ENCODE peak calls at places on chromosomes 11 and 22, in five cellular contexts. M is mesendoderm; V is astrocyte; W is CD8-positive, alpha-beta memory T cell; H is foreskin keratinocyte. I is an unnamed sample.

GRCh38 chr11:131584694-131585592 is 214.5 kb downstream of the NTM start:
- DNase-seq in M (peak; percentile 73), V (no peak), W (no peak), H (no peak), I (peak; percentile 97)

GRCh38 chr11:19577849-19578619 is 134.6 kb upstream of the NAV2 start:
- DNase-seq in M (no peak), V (peak; percentile 67), W (no peak), H (no peak), I (no peak)

GRCh38 chr11:121561716-121562115 is 108.9 kb upstream of the SORL1-AS1 start:
- DNase-seq in M (no peak), V (no peak), W (no peak), H (no peak), I (no peak)

GRCh38 chr11:127528297-127528696 is 527.7 kb upstream of the KIRREL3 start:
- DNase-seq in M (no peak), V (no peak), W (no peak), H (no peak), I (no peak)

GRCh38 chr11:127843483-127844396 is 743.6 kb downstream of the ETS1 start:
- DNase-seq in M (peak; percentile 88), V (peak; percentile 29), W (peak; percentile 6), H (no peak), I (no peak)

GRCh38 chr11:76734456-76735217 is 48.5 kb upstream of the TSKU start:
- DNase-seq in M (peak; percentile 79), V (no peak), W (no peak), H (no peak), I (no peak)

GRCh38 chr22:39482768-39483167 is 19.3 kb upstream of the MIEF1 start:
- DNase-seq in M (no peak), V (no peak), W (no peak), H (no peak), I (no peak)

GRCh38 chr11:77120571-77120970 is 7.5 kb upstream of the MYO7A start:
- DNase-seq in M (no peak), V (no peak), W (no peak), H (no peak), I (no peak)

GRCh38 chr11:6468712-6469495 is 4.8 kb downstream of the TRIM3 start:
- DNase-seq in M (peak; percentile 98), V (peak; percentile 43), W (no peak), H (no peak), I (peak; percentile 92)

GRCh38 chr11:126277780-126278179 is 5.1 kb upstream of the TIRAP start:
- DNase-seq in M (no peak), V (no peak), W (no peak), H (no peak), I (no peak)

GRCh38 chr22:42856179-42856864 is 751 bp downstream of the ARFGAP3 start:
- DNase-seq in M (peak; percentile 41), V (no peak), W (peak; percentile 30), H (no peak), I (peak; percentile 37)

GRCh38 chr22:19943665-19944026 is 2.0 kb upstream of the TXNRD2 start:
- DNase-seq in M (peak; percentile 85), V (peak; percentile 83), W (no peak), H (no peak), I (no peak)

GRCh38 chr11:33329705-33330329 is 72.6 kb downstream of the HIPK3 start:
- DNase-seq in M (peak; percentile 64), V (peak; percentile 43), W (peak; percentile 35), H (peak; percentile 15), I (peak; percentile 23)

GRCh38 chr11:32213223-32213622 is 122.3 kb downstream of the RCN1 start:
- DNase-seq in M (no peak), V (peak; percentile 85), W (no peak), H (peak; percentile 28), I (no peak)

GRCh38 chr22:26687439-26687838 is 30.1 kb downstream of the MIAT start:
- DNase-seq in M (no peak), V (no peak), W (no peak), H (no peak), I (no peak)

GRCh38 chr11:65381721-65382035 is 768 bp downstream of the SLC25A45 start:
- DNase-seq in M (peak; percentile 94), V (peak; percentile 80), W (no peak), H (no peak), I (no peak)

GRCh38 chr11:120642196-120642894 is 130.8 kb downstream of the GRIK4 start:
- DNase-seq in M (no peak), V (no peak), W (no peak), H (no peak), I (no peak)

GRCh38 chr11:61554172-61554988 is 26.5 kb downstream of the SYT7 start:
- DNase-seq in M (no peak), V (no peak), W (no peak), H (no peak), I (no peak)

GRCh38 chr11:59199546-59200420 is 12.9 kb downstream of the MPEG1 start:
- DNase-seq in M (no peak), V (no peak), W (no peak), H (no peak), I (no peak)

GRCh38 chr22:44898236-44898635 is 111.6 kb downstream of the PHF21B start:
- DNase-seq in M (no peak), V (no peak), W (no peak), H (no peak), I (no peak)

GRCh38 chr11:35138949-35139881 is at the start of gene CD44:
- DNase-seq in M (peak; percentile 69), V (peak; percentile 80), W (peak; percentile 83), H (no peak), I (no peak)

GRCh38 chr22:22928666-22929380 is 41.2 kb downstream of the IGLL5 start:
- DNase-seq in M (peak; percentile 17), V (peak; percentile 12), W (no peak), H (no peak), I (no peak)

GRCh38 chr11:19156892-19157291 is 39.9 kb downstream of the ZDHHC13 start:
- DNase-seq in M (no peak), V (no peak), W (no peak), H (no peak), I (no peak)

GRCh38 chr22:16721969-16722368 is 103.2 kb downstream of the XKR3 start:
- DNase-seq in M (no peak), V (no peak), W (no peak), H (no peak), I (no peak)

GRCh38 chr22:31247726-31248125 is 35.6 kb downstream of the LIMK2 start:
- DNase-seq in M (no peak), V (no peak), W (no peak), H (no peak), I (no peak)

GRCh38 chr11:70496591-70497535 is 98.5 kb downstream of the CTTN start:
- DNase-seq in M (peak; percentile 29), V (no peak), W (no peak), H (no peak), I (no peak)

GRCh38 chr11:111409915-111410314 is 30.8 kb upstream of the POU2AF1 start:
- DNase-seq in M (no peak), V (no peak), W (no peak), H (no peak), I (no peak)

GRCh38 chr11:47051217-47051616 is 114.7 kb downstream of the CSTPP1 start:
- DNase-seq in M (no peak), V (peak; percentile 21), W (no peak), H (no peak), I (no peak)

GRCh38 chr22:39805117-39805516 is 88.4 kb downstream of the ENTHD1 start:
- DNase-seq in M (no peak), V (no peak), W (no peak), H (no peak), I (no peak)

GRCh38 chr22:33018232-33018864 is 39.8 kb downstream of the SYN3 start:
- DNase-seq in M (peak; percentile 70), V (no peak), W (peak; percentile 3), H (no peak), I (peak; percentile 35)

DNA sequence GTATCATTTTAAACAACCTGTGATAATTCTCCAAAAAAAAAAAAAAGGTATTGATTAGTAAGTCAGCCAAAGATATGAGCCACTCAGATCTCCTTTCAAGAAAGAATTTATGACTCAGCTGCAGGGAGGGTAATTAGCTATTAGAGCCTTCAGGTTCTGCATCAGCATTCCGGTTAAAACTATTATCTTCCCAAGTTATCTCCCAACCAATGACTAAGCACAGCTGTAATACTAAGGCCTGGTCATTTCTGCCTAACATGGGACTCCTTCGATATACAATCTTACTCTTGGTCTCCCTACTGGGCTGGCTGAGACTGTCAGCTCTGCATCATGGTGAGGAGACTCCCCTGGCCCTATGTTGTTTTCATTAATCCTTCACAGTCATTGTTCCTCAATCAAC is 60.4 kb downstream of the SBF2 start:
- DNase-seq in M (peak; percentile 72), V (peak; percentile 91), W (no peak), H (peak; percentile 67), I (no peak)
- H3K27ac ChIP-seq in M (no peak overlapping the region), V (peak overlapping the region; percentile 17), W (no peak overlapping the region), H (no peak overlapping the region), I (no peak overlapping the region)

DNA sequence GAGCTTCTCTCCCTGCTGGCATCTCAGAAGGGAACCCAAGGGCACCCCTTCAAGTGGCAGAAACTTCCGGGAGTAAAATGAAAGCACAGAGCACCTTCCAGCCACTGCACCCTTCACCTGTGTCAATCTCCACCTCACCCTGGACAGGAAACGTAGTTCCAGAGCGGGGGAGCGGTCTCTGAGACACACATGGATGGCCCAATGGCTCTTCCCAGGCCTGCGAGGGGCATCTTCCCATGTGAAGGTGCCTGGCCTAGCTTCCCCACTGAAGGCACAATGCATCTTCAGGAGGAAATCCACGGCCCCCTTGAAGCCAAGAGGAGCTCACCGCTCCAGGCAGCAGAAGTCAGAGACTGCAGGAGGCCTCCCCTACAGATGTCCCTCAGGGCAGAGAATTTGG is 234.2 kb downstream of the BRD1 start:
- DNase-seq in M (no peak), V (no peak), W (no peak), H (no peak), I (no peak)
- H3K27ac ChIP-seq in M (no peak overlapping the region), V (no peak overlapping the region), W (no peak overlapping the region), H (no peak overlapping the region), I (no peak overlapping the region)

DNA sequence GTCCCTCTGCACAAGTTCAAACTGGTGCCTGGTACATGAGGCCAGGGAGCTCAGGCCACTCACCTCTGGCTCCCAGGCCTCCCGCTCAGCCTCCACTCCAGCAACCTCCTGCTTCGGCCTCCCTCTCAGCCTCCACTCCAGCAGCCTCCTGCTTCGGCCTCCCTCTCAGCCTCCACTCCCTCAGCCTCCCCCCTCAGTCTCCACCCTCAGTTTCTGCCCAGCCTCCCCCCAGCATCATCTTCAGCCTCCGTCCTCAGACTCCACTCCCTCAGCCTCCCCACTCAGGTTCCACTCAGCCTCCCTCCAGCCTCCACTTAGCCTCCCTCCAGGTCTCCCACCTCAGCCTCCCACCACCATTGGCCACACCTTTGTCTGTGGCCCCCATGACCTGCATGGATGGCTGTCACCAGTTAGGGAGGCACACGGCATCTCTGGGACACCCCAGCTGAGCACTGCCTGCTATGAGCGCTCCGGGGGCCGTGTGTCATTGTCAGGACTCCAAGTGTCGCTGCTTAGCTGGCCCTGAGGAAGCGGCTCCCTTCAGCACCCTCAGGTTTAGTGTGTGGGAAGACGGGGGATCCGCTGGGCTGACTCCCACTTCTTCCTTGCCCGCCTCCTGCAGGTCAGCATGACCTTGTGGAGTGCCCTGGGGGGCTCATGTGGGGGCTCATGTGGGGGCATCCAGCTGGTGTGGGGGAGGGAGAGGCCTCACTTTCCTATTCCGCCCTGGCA is 39.0 kb downstream of the GRAMD4 start:
- DNase-seq in M (no peak), V (no peak), W (no peak), H (no peak), I (no peak)
- H3K27ac ChIP-seq in M (no peak overlapping the region), V (no peak overlapping the region), W (no peak overlapping the region), H (no peak overlapping the region), I (no peak overlapping the region)

DNA sequence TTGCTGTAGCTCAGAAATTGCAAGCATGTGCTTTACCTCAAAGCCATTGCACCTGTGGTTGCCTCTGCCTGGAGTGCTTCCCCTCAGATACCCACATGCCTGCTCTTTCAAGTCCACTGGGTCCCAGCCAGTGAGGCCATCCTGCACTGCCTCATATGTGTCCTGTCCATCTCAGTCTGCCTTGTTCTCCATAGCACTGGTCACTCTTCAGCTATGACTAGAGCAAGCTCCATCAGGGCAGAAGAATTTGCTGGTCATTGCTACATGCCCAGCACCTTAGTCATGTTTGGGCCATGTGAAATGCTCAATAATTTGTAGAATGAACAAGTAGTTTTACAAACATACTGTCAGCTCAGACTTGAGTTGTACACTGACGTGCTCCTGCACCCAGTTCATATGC is 64.4 kb upstream of the HORMAD2 start:
- DNase-seq in M (no peak), V (peak; percentile 87), W (no peak), H (no peak), I (no peak)
- H3K27ac ChIP-seq in M (no peak overlapping the region), V (peak overlapping the region; percentile 67), W (no peak overlapping the region), H (no peak overlapping the region), I (no peak overlapping the region)

I was measured in substantia nigra.